ENCODE peak calls at places on chromosomes 7 and 10, in eight cellular contexts. T is epithelial cell of esophagus, Y is colonic mucosa, O is IMR-90, L is HepG2, N is dorsolateral prefrontal cortex, R is WTC11, Q is brain microvascular endothelial cell. M is an unnamed sample.

GRCh38 chr10:133142523-133143199 is 17.4 kb upstream of the KNDC1 start:
- DNase-seq in T (no peak), Y (no peak), O (no peak), L (no peak), N (no peak), R (no peak), Q (no peak), M (peak)

GRCh38 chr7:127474457-127474856 is 81.9 kb upstream of the ZNF800 start:
- DNase-seq in T (peak), Y (no peak), O (peak), L (no peak), N (no peak), R (no peak), Q (no peak), M (no peak)

GRCh38 chr10:87838650-87839049 is 20.6 kb upstream of the ATAD1 start:
- DNase-seq in T (no peak), Y (no peak), O (no peak), L (no peak), N (no peak), R (no peak), Q (no peak), M (no peak)

GRCh38 chr10:8719971-8720370 is 665.5 kb downstream of the GATA3 start:
- DNase-seq in T (no peak), Y (no peak), O (no peak), L (no peak), N (no peak), R (peak), Q (no peak), M (no peak)

GRCh38 chr10:44166441-44166840 is 218.5 kb downstream of the CXCL12 start:
- DNase-seq in T (no peak), Y (no peak), O (no peak), L (no peak), N (no peak), R (no peak), Q (no peak), M (no peak)

GRCh38 chr10:59819265-59819664 is 66.0 kb upstream of the MRLN start:
- DNase-seq in T (no peak), Y (no peak), O (no peak), L (no peak), N (no peak), R (no peak), Q (no peak), M (no peak)

GRCh38 chr10:112161757-112162518 is 21.6 kb downstream of the GPAM start:
- DNase-seq in T (no peak), Y (no peak), O (no peak), L (no peak), N (no peak), R (no peak), Q (no peak), M (no peak)

GRCh38 chr7:15729746-15730145 is 43.3 kb upstream of the MEOX2 start:
- DNase-seq in T (no peak), Y (no peak), O (no peak), L (no peak), N (no peak), R (no peak), Q (no peak), M (no peak)

GRCh38 chr7:2979951-2980350 is 63.7 kb downstream of the CARD11 start:
- DNase-seq in T (no peak), Y (no peak), O (no peak), L (no peak), N (no peak), R (no peak), Q (no peak), M (peak)

GRCh38 chr7:129781128-129781855 is 169.8 kb downstream of the NRF1 start:
- DNase-seq in T (no peak), Y (no peak), O (no peak), L (no peak), N (no peak), R (no peak), Q (no peak), M (no peak)

GRCh38 chr7:98418271-98418635 is 17.4 kb upstream of the BAIAP2L1 start:
- DNase-seq in T (peak), Y (no peak), O (peak), L (peak), N (no peak), R (no peak), Q (peak), M (no peak)

GRCh38 chr7:81181066-81181465 is 262.2 kb upstream of the SEMA3C start:
- DNase-seq in T (no peak), Y (no peak), O (no peak), L (no peak), N (no peak), R (no peak), Q (no peak), M (no peak)

GRCh38 chr10:77837925-77838595 is 88.5 kb downstream of the DLG5 start:
- DNase-seq in T (no peak), Y (no peak), O (no peak), L (no peak), N (no peak), R (no peak), Q (no peak), M (no peak)
- TF ChIP-seq CTCF in T (no peak), Y (no peak), O (no peak), L (no peak), N (no peak), R (no peak), Q (no peak), M (peak)

GRCh38 chr7:105811189-105811847 is 65.1 kb downstream of the ATXN7L1 start:
- DNase-seq in T (no peak), Y (no peak), O (no peak), L (peak), N (no peak), R (no peak), Q (no peak), M (no peak)
- TF ChIP-seq CTCF in T (no peak), Y (no peak), O (no peak), L (no peak), N (no peak), R (no peak), Q (no peak), M (no peak)

GRCh38 chr10:86682675-86683074 is 14.4 kb downstream of the LDB3 start:
- DNase-seq in T (no peak), Y (no peak), O (no peak), L (no peak), N (no peak), R (no peak), Q (no peak), M (no peak)

GRCh38 chr10:86685416-86685815 is 17.1 kb downstream of the LDB3 start:
- DNase-seq in T (no peak), Y (no peak), O (no peak), L (no peak), N (no peak), R (no peak), Q (no peak), M (no peak)

GRCh38 chr10:86681722-86682386 is 13.5 kb downstream of the LDB3 start:
- DNase-seq in T (no peak), Y (no peak), O (no peak), L (no peak), N (no peak), R (no peak), Q (no peak), M (no peak)

GRCh38 chr10:86685893-86686632 is 17.8 kb downstream of the LDB3 start:
- DNase-seq in T (no peak), Y (no peak), O (no peak), L (no peak), N (no peak), R (no peak), Q (no peak), M (no peak)

GRCh38 chr10:86684305-86684704 is 16.0 kb downstream of the LDB3 start:
- DNase-seq in T (no peak), Y (no peak), O (peak), L (no peak), N (no peak), R (peak), Q (peak), M (no peak)
- TF ChIP-seq CTCF in T (peak), Y (no peak), O (peak), L (peak), N (peak), R (no peak), Q (peak), M (peak)

GRCh38 chr7:116804459-116804858 is 57.9 kb upstream of the CAPZA2 start:
- DNase-seq in T (no peak), Y (no peak), O (no peak), L (peak), N (no peak), R (no peak), Q (no peak), M (no peak)

GRCh38 chr7:116805100-116805544 is 57.3 kb upstream of the CAPZA2 start:
- DNase-seq in T (no peak), Y (no peak), O (peak), L (peak), N (no peak), R (no peak), Q (no peak), M (no peak)

GRCh38 chr7:116806046-116806944 is 56.1 kb upstream of the CAPZA2 start:
- DNase-seq in T (no peak), Y (no peak), O (no peak), L (peak), N (no peak), R (no peak), Q (no peak), M (no peak)

GRCh38 chr7:116809636-116810266 is 52.6 kb upstream of the CAPZA2 start:
- DNase-seq in T (peak), Y (peak), O (peak), L (peak), N (no peak), R (no peak), Q (peak), M (no peak)

GRCh38 chr7:116807011-116807560 is 55.3 kb upstream of the CAPZA2 start:
- DNase-seq in T (no peak), Y (no peak), O (no peak), L (no peak), N (no peak), R (no peak), Q (no peak), M (no peak)
- TF ChIP-seq CTCF in T (no peak), Y (no peak), O (no peak), L (no peak), N (no peak), R (no peak), Q (no peak), M (no peak)

GRCh38 chr7:121352323-121352722 is 23.5 kb downstream of the WNT16 start:
- DNase-seq in T (no peak), Y (no peak), O (no peak), L (no peak), N (no peak), R (no peak), Q (no peak), M (no peak)
- TF ChIP-seq CTCF in T (no peak), Y (no peak), O (no peak), L (no peak), N (no peak), R (no peak), Q (no peak), M (no peak)

GRCh38 chr10:52484426-52485065 is 170.5 kb downstream of the DKK1 start:
- DNase-seq in T (no peak), Y (no peak), O (no peak), L (no peak), N (no peak), R (no peak), Q (no peak), M (no peak)

GRCh38 chr10:52485486-52485885 is 171.4 kb downstream of the DKK1 start:
- DNase-seq in T (no peak), Y (no peak), O (no peak), L (no peak), N (no peak), R (no peak), Q (no peak), M (no peak)

GRCh38 chr10:52491246-52492000 is 177.3 kb downstream of the DKK1 start:
- DNase-seq in T (no peak), Y (no peak), O (peak), L (no peak), N (no peak), R (no peak), Q (peak), M (no peak)

GRCh38 chr10:52486840-52487611 is 172.9 kb downstream of the DKK1 start:
- DNase-seq in T (peak), Y (no peak), O (peak), L (no peak), N (no peak), R (no peak), Q (peak), M (no peak)

GRCh38 chr10:52488606-52489485 is 174.8 kb downstream of the DKK1 start:
- DNase-seq in T (peak), Y (no peak), O (peak), L (peak), N (no peak), R (no peak), Q (peak), M (no peak)
- TF ChIP-seq CTCF in T (peak), Y (peak), O (peak), L (peak), N (peak), R (peak), Q (peak), M (peak)

DNA sequence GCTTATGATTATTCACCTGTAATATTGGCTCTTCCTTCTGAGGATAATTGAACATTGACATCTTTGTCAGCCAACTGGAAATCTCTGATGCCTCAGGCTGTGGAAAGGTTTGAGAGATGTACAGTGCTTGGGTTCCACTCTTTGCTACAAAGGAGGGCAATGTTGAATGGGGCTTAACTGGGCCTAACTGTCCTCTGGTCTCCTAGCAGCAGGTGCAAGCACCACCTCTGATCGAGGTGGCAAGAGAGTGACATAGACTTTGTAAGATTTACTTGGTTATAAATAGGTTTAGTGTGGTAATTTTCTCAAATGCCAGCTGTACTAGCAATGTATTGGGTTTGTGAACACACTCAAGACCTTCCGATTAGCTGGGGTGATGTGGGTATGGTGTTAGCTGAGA is 21.1 kb downstream of the CYP2C8 start:
- DNase-seq in T (no peak), Y (no peak), O (no peak), L (no peak), N (no peak), R (no peak), Q (no peak), M (no peak)
- TF ChIP-seq CTCF in T (no peak), Y (no peak), O (no peak), L (no peak), N (no peak), R (no peak), Q (no peak), M (no peak)

GRCh38 chr7:100600222-100601038 is 1.7 kb upstream of the PCOLCE start:
- DNase-seq in T (no peak), Y (no peak), O (no peak), L (no peak), N (no peak), R (peak), Q (no peak), M (no peak)
- TF ChIP-seq CTCF in T (no peak), Y (no peak), O (no peak), L (peak), N (no peak), R (no peak), Q (peak), M (peak)

DNA sequence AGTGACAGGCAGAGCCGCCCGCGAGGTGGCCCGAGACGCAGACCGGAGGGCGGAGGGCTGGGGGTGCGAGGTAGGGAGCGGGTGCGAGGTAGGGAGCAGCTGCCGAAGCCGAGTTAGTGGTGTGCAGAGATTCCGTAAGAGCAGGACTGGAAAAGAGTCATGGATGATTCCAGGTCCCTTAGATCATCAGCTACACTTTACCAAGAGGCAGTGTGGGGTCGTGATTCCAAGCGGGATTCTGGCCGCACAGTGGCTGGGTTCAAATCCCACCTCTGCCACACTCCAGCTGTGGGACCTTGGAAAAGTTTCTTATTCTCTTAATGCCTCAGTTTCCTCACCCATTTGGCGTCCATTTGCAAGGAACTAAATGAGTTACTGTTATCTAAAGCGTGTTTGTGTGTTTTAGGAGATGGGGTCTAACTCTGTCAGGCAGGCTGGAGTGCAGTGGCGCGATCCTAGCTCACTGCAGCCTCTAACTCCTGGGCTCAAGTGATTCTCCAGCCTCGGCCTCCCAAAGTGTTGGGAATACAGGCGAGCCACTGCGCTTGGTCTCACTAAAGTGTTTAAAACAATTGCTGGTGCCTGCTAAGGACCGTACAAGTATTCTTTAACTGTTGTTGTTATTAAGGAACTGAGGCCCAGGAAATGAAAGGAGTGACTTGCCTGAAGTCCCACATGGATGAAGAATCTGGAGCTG is 1.1 kb downstream of the NDUFB2 start:
- DNase-seq in T (no peak), Y (no peak), O (peak), L (no peak), N (no peak), R (no peak), Q (no peak), M (no peak)
- TF ChIP-seq CTCF in T (no peak), Y (no peak), O (no peak), L (no peak), N (no peak), R (no peak), Q (peak), M (no peak)

GRCh38 chr10:75593690-75594556 is 162.5 kb downstream of the LRMDA start:
- DNase-seq in T (no peak), Y (no peak), O (no peak), L (no peak), N (no peak), R (peak), Q (no peak), M (no peak)
- TF ChIP-seq CTCF in T (no peak), Y (no peak), O (no peak), L (peak), N (no peak), R (peak), Q (peak), M (peak)

M was measured in chondrocyte.